ENCODE peak calls at places on chromosomes 1 and 21, in eight cellular contexts. Y is stromal cell of bone marrow, B is cardiac fibroblast, M is foreskin fibroblast, C is MCF 10A, W is GM03348, T is tibial artery, Q is substantia nigra. P is an unnamed sample.

GRCh38 chr21:19781881-19782652 is 1216.1 kb upstream of the NCAM2 start:
- DNase-seq in Y (no peak), B (peak; percentile 1), M (peak; percentile 2), C (no peak), W (no peak), T (no peak), Q (no peak), P (no peak)

GRCh38 chr1:121566346-121566745 is 381.6 kb downstream of the SRGAP2C start:
- DNase-seq in Y (no peak), B (no peak), M (no peak), C (no peak), W (no peak), T (no peak), Q (no peak), P (no peak)

GRCh38 chr21:45373991-45374816 is 30.8 kb upstream of the COL18A1 start:
- DNase-seq in Y (no peak), B (no peak), M (no peak), C (no peak), W (no peak), T (peak; percentile 65), Q (no peak), P (no peak)

GRCh38 chr1:10538608-10539355 is 64.0 kb downstream of the PEX14 start:
- DNase-seq in Y (no peak), B (no peak), M (no peak), C (no peak), W (no peak), T (no peak), Q (peak; percentile 7), P (no peak)

GRCh38 chr1:202302166-202302565 is 39.6 kb downstream of the UBE2T start:
- DNase-seq in Y (no peak), B (no peak), M (no peak), C (no peak), W (no peak), T (no peak), Q (no peak), P (no peak)

GRCh38 chr1:70934197-70934961 is 113.2 kb downstream of the PTGER3 start:
- DNase-seq in Y (no peak), B (no peak), M (no peak), C (no peak), W (peak; percentile 12), T (no peak), Q (no peak), P (no peak)

GRCh38 chr21:45615145-45615711 is 28.3 kb upstream of the PCBP3 start:
- DNase-seq in Y (no peak), B (peak; percentile 27), M (no peak), C (peak; percentile 26), W (no peak), T (peak; percentile 49), Q (no peak), P (no peak)

GRCh38 chr21:42538479-42539275 is 25.0 kb downstream of the SLC37A1 start:
- DNase-seq in Y (no peak), B (no peak), M (no peak), C (no peak), W (no peak), T (no peak), Q (no peak), P (no peak)

GRCh38 chr1:203796223-203796747 is 862 bp downstream of the ZBED6 start:
- DNase-seq in Y (no peak), B (peak; percentile 43), M (peak; percentile 50), C (peak; percentile 69), W (no peak), T (no peak), Q (no peak), P (no peak)

GRCh38 chr1:97630968-97631367 is 289.9 kb downstream of the DPYD start:
- DNase-seq in Y (no peak), B (peak; percentile 57), M (no peak), C (no peak), W (no peak), T (no peak), Q (peak; percentile 1), P (no peak)

P was measured in anterior cingulate cortex.